ENCODE peak calls at places on chromosomes 1 and 21, in eight cellular contexts. One of them, this sample, is unnamed.

GRCh38 chr1:203325004-203325417 is 19.7 kb downstream of the BTG2 start:
- DNase-seq in stomach: no peak
- DNase-seq in A549: no peak
- DNase-seq in Peyer's patch: peak; percentile 90
- DNase-seq in ovary: no peak
- DNase-seq in heart left ventricle: no peak
- DNase-seq in endothelial cell of umbilical vein: no peak
- DNase-seq in uterus: no peak
- DNase-seq in this sample: no peak

GRCh38 chr1:47280142-47280541 is 33.8 kb downstream of the STIL start:
- DNase-seq in stomach: no peak
- DNase-seq in A549: no peak
- DNase-seq in Peyer's patch: no peak
- DNase-seq in ovary: no peak
- DNase-seq in heart left ventricle: no peak
- DNase-seq in endothelial cell of umbilical vein: no peak
- DNase-seq in uterus: no peak
- DNase-seq in this sample: no peak

GRCh38 chr21:18493420-18493819 is 89.8 kb upstream of the TMPRSS15 start:
- DNase-seq in stomach: no peak
- DNase-seq in A549: no peak
- DNase-seq in Peyer's patch: no peak
- DNase-seq in ovary: no peak
- DNase-seq in heart left ventricle: no peak
- DNase-seq in endothelial cell of umbilical vein: peak; percentile 54
- DNase-seq in uterus: no peak
- DNase-seq in this sample: peak; percentile 23

GRCh38 chr1:175146535-175147213 is 45.9 kb downstream of the KIAA0040 start:
- DNase-seq in stomach: peak; percentile 78
- DNase-seq in A549: peak; percentile 60
- DNase-seq in Peyer's patch: peak; percentile 85
- DNase-seq in ovary: peak; percentile 59
- DNase-seq in heart left ventricle: peak; percentile 60
- DNase-seq in endothelial cell of umbilical vein: peak; percentile 65
- DNase-seq in uterus: peak; percentile 36
- DNase-seq in this sample: peak; percentile 60

GRCh38 chr1:203581841-203582240 is 44.8 kb upstream of the ATP2B4 start:
- DNase-seq in stomach: no peak
- DNase-seq in A549: no peak
- DNase-seq in Peyer's patch: no peak
- DNase-seq in ovary: no peak
- DNase-seq in heart left ventricle: no peak
- DNase-seq in endothelial cell of umbilical vein: no peak
- DNase-seq in uterus: no peak
- DNase-seq in this sample: no peak

GRCh38 chr21:39006653-39007417 is 176.4 kb downstream of the PSMG1 start:
- DNase-seq in stomach: peak; percentile 64
- DNase-seq in A549: no peak
- DNase-seq in Peyer's patch: peak; percentile 71
- DNase-seq in ovary: peak; percentile 73
- DNase-seq in heart left ventricle: peak; percentile 89
- DNase-seq in endothelial cell of umbilical vein: peak; percentile 88
- DNase-seq in uterus: peak; percentile 73
- DNase-seq in this sample: no peak

GRCh38 chr1:1038694-1039093 is 18.8 kb downstream of the AGRN start:
- DNase-seq in stomach: no peak
- DNase-seq in A549: no peak
- DNase-seq in Peyer's patch: no peak
- DNase-seq in ovary: no peak
- DNase-seq in heart left ventricle: no peak
- DNase-seq in endothelial cell of umbilical vein: no peak
- DNase-seq in uterus: no peak
- DNase-seq in this sample: no peak

GRCh38 chr1:244319283-244320132 is 132.2 kb downstream of the ADSS2 start:
- DNase-seq in stomach: no peak
- DNase-seq in A549: no peak
- DNase-seq in Peyer's patch: peak; percentile 70
- DNase-seq in ovary: no peak
- DNase-seq in heart left ventricle: no peak
- DNase-seq in endothelial cell of umbilical vein: no peak
- DNase-seq in uterus: no peak
- DNase-seq in this sample: no peak

GRCh38 chr1:8284167-8284566 is 33.7 kb upstream of the SLC45A1 start:
- DNase-seq in stomach: no peak
- DNase-seq in A549: no peak
- DNase-seq in Peyer's patch: no peak
- DNase-seq in ovary: no peak
- DNase-seq in heart left ventricle: no peak
- DNase-seq in endothelial cell of umbilical vein: no peak
- DNase-seq in uterus: no peak
- DNase-seq in this sample: no peak

GRCh38 chr21:45972353-45972715 is 9.2 kb upstream of the COL6A1 start:
- DNase-seq in stomach: no peak
- DNase-seq in A549: no peak
- DNase-seq in Peyer's patch: peak; percentile 47
- DNase-seq in ovary: peak; percentile 69
- DNase-seq in heart left ventricle: peak; percentile 60
- DNase-seq in endothelial cell of umbilical vein: no peak
- DNase-seq in uterus: peak; percentile 67
- DNase-seq in this sample: no peak

GRCh38 chr1:169959696-169960095 is 66.0 kb upstream of the SCYL3 start:
- DNase-seq in stomach: no peak
- DNase-seq in A549: no peak
- DNase-seq in Peyer's patch: no peak
- DNase-seq in ovary: no peak
- DNase-seq in heart left ventricle: no peak
- DNase-seq in endothelial cell of umbilical vein: no peak
- DNase-seq in uterus: no peak
- DNase-seq in this sample: no peak

DNA sequence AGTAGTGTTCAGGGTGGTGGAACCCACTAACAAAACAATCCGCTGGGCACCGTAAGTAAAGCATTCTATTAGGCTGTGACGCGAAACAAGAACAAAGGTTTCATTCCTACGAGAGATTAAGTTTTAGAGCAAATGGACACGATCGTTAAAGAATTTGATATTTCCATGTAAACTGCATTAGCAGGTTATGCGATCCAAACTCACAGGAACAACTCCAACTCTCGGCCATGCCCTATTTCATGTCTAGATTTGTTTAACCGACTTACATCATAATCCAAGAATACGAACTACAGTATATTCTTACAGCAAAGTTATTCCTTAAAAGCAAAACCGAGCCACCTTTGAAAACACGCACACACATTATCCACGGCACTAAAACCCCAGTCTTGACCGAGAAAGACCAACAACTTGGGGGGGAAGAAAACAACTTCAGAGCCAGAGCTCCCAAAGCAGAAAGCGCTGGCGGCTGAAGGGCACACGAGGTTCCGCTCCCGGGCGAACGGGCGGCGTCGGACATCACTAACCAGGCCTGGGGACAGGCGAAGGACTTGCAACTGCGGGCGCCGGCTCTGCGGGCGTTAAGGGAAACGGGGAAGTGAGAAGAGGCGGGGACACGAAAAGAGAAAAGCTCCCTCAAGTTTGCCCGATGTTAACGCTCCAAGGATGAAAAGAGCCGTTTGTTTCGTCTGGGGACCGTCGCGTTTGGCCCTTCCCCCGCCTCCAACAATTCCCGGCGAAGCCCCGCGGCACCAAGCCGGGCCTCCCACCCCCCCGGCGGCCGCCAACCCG is 725 bp downstream of the B3GALNT2 start:
- DNase-seq in stomach: peak; percentile 67
- DNase-seq in A549: peak; percentile 54
- DNase-seq in Peyer's patch: peak; percentile 81
- DNase-seq in ovary: peak; percentile 59
- DNase-seq in heart left ventricle: peak; percentile 66
- DNase-seq in endothelial cell of umbilical vein: peak; percentile 81
- DNase-seq in uterus: peak; percentile 40
- DNase-seq in this sample: peak; percentile 10
- TF ChIP-seq POLR2A in stomach: no peak
- TF ChIP-seq POLR2A in A549: no peak
- TF ChIP-seq POLR2A in Peyer's patch: no peak
- TF ChIP-seq POLR2A in ovary: no peak
- TF ChIP-seq POLR2A in heart left ventricle: no peak
- TF ChIP-seq POLR2A in endothelial cell of umbilical vein: no peak
- TF ChIP-seq POLR2A in uterus: no peak
- TF ChIP-seq POLR2A in this sample: no peak

GRCh38 chr1:184412472-184412871 is 25.6 kb downstream of the C1orf21 start:
- DNase-seq in stomach: no peak
- DNase-seq in A549: no peak
- DNase-seq in Peyer's patch: no peak
- DNase-seq in ovary: no peak
- DNase-seq in heart left ventricle: no peak
- DNase-seq in endothelial cell of umbilical vein: no peak
- DNase-seq in uterus: no peak
- DNase-seq in this sample: no peak
- TF ChIP-seq POLR2A in stomach: no peak
- TF ChIP-seq POLR2A in A549: no peak
- TF ChIP-seq POLR2A in Peyer's patch: no peak
- TF ChIP-seq POLR2A in ovary: no peak
- TF ChIP-seq POLR2A in heart left ventricle: no peak
- TF ChIP-seq POLR2A in endothelial cell of umbilical vein: no peak
- TF ChIP-seq POLR2A in uterus: no peak
- TF ChIP-seq POLR2A in this sample: no peak

GRCh38 chr1:158686430-158687009 is at the start of gene SPTA1:
- DNase-seq in stomach: no peak
- DNase-seq in A549: no peak
- DNase-seq in Peyer's patch: no peak
- DNase-seq in ovary: no peak
- DNase-seq in heart left ventricle: no peak
- DNase-seq in endothelial cell of umbilical vein: no peak
- DNase-seq in uterus: no peak
- DNase-seq in this sample: no peak
- TF ChIP-seq POLR2A in stomach: no peak
- TF ChIP-seq POLR2A in A549: no peak
- TF ChIP-seq POLR2A in Peyer's patch: no peak
- TF ChIP-seq POLR2A in ovary: no peak
- TF ChIP-seq POLR2A in heart left ventricle: no peak
- TF ChIP-seq POLR2A in endothelial cell of umbilical vein: no peak
- TF ChIP-seq POLR2A in uterus: no peak
- TF ChIP-seq POLR2A in this sample: no peak

GRCh38 chr1:150973826-150974579 is 632 bp downstream of the CERS2 start:
- DNase-seq in stomach: peak; percentile 48
- DNase-seq in A549: no peak
- DNase-seq in Peyer's patch: peak; percentile 67
- DNase-seq in ovary: peak; percentile 45
- DNase-seq in heart left ventricle: peak; percentile 54
- DNase-seq in endothelial cell of umbilical vein: peak; percentile 47
- DNase-seq in uterus: peak; percentile 44
- DNase-seq in this sample: no peak

GRCh38 chr1:150976879-150977694 is 2.5 kb upstream of the CERS2 start:
- DNase-seq in stomach: peak; percentile 89
- DNase-seq in A549: peak; percentile 94
- DNase-seq in Peyer's patch: peak; percentile 95
- DNase-seq in ovary: peak; percentile 58
- DNase-seq in heart left ventricle: peak; percentile 88
- DNase-seq in endothelial cell of umbilical vein: peak; percentile 80
- DNase-seq in uterus: peak; percentile 68
- DNase-seq in this sample: peak; percentile 100

GRCh38 chr1:150973258-150973825 is 1.3 kb downstream of the CERS2 start:
- DNase-seq in stomach: peak; percentile 29
- DNase-seq in A549: no peak
- DNase-seq in Peyer's patch: no peak
- DNase-seq in ovary: peak; percentile 41
- DNase-seq in heart left ventricle: peak; percentile 40
- DNase-seq in endothelial cell of umbilical vein: no peak
- DNase-seq in uterus: peak; percentile 28
- DNase-seq in this sample: no peak

GRCh38 chr1:150976401-150976821 is 1.8 kb upstream of the CERS2 start:
- DNase-seq in stomach: no peak
- DNase-seq in A549: no peak
- DNase-seq in Peyer's patch: no peak
- DNase-seq in ovary: no peak
- DNase-seq in heart left ventricle: no peak
- DNase-seq in endothelial cell of umbilical vein: no peak
- DNase-seq in uterus: no peak
- DNase-seq in this sample: no peak

DNA sequence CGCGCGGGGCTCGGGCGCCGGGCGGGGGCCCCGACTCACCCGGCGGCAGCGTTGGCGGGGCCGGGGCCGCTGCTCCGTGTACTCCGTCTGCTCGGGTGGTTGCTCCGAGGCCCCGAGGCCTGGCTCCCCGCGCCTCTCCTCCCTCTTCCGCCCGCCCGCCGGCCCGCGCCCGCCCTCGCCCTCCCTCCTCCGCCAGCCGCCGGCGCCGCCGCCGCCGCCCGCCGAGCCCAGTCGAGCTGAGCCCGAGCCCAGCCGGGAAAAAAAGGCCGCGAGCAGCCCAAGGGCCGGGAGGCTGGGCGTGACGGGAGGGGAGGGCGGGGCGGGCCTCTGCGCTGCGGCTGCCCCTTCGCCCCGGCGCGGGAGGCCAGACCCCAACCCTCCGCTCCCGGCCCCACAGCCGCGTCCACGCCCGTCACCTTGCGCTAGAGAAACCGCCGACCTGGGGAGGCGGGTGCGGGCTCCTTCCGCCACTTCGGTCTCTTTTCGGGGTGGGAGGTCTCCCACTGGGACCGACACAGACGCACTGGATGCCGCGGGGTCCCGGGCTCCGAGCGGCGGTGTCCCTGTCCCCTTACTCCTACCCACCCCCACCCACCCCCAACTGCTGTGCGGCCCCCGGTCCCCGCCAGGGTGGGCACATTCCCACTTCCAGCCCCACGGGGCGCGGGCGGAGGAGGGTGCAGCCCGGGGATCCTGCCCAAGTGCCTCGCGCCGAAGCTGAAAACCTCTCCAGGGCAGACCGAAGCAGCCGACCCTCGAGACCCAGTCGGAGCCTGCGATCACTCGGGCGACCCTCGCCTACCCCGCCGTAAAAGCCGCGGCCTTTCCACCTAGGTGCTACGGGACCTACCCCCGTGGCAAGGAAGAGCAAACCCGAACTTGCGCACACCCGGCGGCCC is at the start of gene CERS2:
- DNase-seq in stomach: peak; percentile 87
- DNase-seq in A549: peak; percentile 62
- DNase-seq in Peyer's patch: peak; percentile 90
- DNase-seq in ovary: peak; percentile 85
- DNase-seq in heart left ventricle: peak; percentile 90
- DNase-seq in endothelial cell of umbilical vein: peak; percentile 80
- DNase-seq in uterus: peak; percentile 80
- DNase-seq in this sample: peak; percentile 90
- TF ChIP-seq POLR2A in stomach: no peak
- TF ChIP-seq POLR2A in A549: peak; percentile 52
- TF ChIP-seq POLR2A in Peyer's patch: peak; percentile 56
- TF ChIP-seq POLR2A in ovary: peak; percentile 13
- TF ChIP-seq POLR2A in heart left ventricle: no peak
- TF ChIP-seq POLR2A in endothelial cell of umbilical vein: no peak
- TF ChIP-seq POLR2A in uterus: no peak
- TF ChIP-seq POLR2A in this sample: peak; percentile 75